ENCODE peak calls at places on chromosome 11, in four cellular contexts. H, J, C and B are unnamed samples.

GRCh38 chr11:43577566-43578264 is 102.8 kb upstream of the HSD17B12 start:
- DNase-seq in H (no peak), J (no peak), C (no peak), B (no peak)

GRCh38 chr11:107712342-107712741 is 486 bp upstream of the SLN start:
- DNase-seq in H (no peak), J (no peak), C (no peak), B (no peak)

GRCh38 chr11:70627219-70627618 is 228.9 kb downstream of the CTTN start:
- DNase-seq in H (no peak), J (peak; percentile 12), C (no peak), B (no peak)

GRCh38 chr11:119154178-119154577 is 5.3 kb downstream of the ABCG4 start:
- DNase-seq in H (no peak), J (no peak), C (no peak), B (no peak)

GRCh38 chr11:46099973-46100335 is 21.3 kb downstream of the PHF21A start:
- DNase-seq in H (no peak), J (no peak), C (no peak), B (no peak)

GRCh38 chr11:134341805-134342571 is 10.2 kb downstream of the GLB1L2 start:
- DNase-seq in H (no peak), J (no peak), C (no peak), B (no peak)

GRCh38 chr11:99370557-99371200 is 349.9 kb downstream of the CNTN5 start:
- DNase-seq in H (no peak), J (peak; percentile 26), C (no peak), B (peak; percentile 28)

GRCh38 chr11:93067881-93068390 is 98.5 kb downstream of the MTNR1B start:
- DNase-seq in H (no peak), J (no peak), C (no peak), B (no peak)

GRCh38 chr11:17734986-17735822 is 623 bp downstream of the KCNC1 start:
- DNase-seq in H (peak; percentile 23), J (peak; percentile 26), C (peak; percentile 24), B (peak; percentile 37)

GRCh38 chr11:117435296-117435695 is 107.6 kb downstream of the CEP164 start:
- DNase-seq in H (no peak), J (no peak), C (no peak), B (no peak)

GRCh38 chr11:24585192-24585591 is 88.3 kb downstream of the LUZP2 start:
- DNase-seq in H (no peak), J (no peak), C (no peak), B (no peak)

GRCh38 chr11:47243454-47243853 is 5.2 kb downstream of the ACP2 start:
- DNase-seq in H (no peak), J (no peak), C (no peak), B (no peak)

GRCh38 chr11:64181506-64182411 is 4.2 kb upstream of the STIP1 start:
- DNase-seq in H (peak; percentile 75), J (peak; percentile 86), C (peak; percentile 88), B (peak; percentile 91)

GRCh38 chr11:120964857-120965256 is 59.0 kb upstream of the TBCEL start:
- DNase-seq in H (no peak), J (no peak), C (no peak), B (no peak)

GRCh38 chr11:78039391-78039918 is 16.4 kb upstream of the KCTD14 start:
- DNase-seq in H (no peak), J (no peak), C (no peak), B (no peak)

GRCh38 chr11:102534261-102534872 is 3.8 kb upstream of the MMP7 start:
- DNase-seq in H (no peak), J (no peak), C (no peak), B (no peak)

GRCh38 chr11:65047581-65048422 is 6.8 kb downstream of the SAC3D1 start:
- DNase-seq in H (no peak), J (no peak), C (peak; percentile 8), B (no peak)

GRCh38 chr11:36333897-36334296 is 37.8 kb downstream of the PRR5L start:
- DNase-seq in H (no peak), J (no peak), C (no peak), B (no peak)

GRCh38 chr11:96313163-96313562 is 29.8 kb downstream of the MAML2 start:
- DNase-seq in H (no peak), J (no peak), C (no peak), B (no peak)

GRCh38 chr11:106076421-106076922 is 675 bp downstream of the KBTBD3 start:
- DNase-seq in H (no peak), J (no peak), C (peak; percentile 9), B (no peak)

GRCh38 chr11:17653606-17654005 is 65.8 kb upstream of the MYOD1 start:
- DNase-seq in H (no peak), J (no peak), C (no peak), B (no peak)

GRCh38 chr11:126327280-126328000 is 23.6 kb downstream of the DCPS start:
- DNase-seq in H (no peak), J (no peak), C (no peak), B (no peak)

GRCh38 chr11:134508219-134508990 is 96.4 kb upstream of the B3GAT1 start:
- DNase-seq in H (no peak), J (no peak), C (no peak), B (no peak)

GRCh38 chr11:67160872-67161783 is 42.1 kb downstream of the KDM2A start:
- DNase-seq in H (no peak), J (no peak), C (no peak), B (no peak)

GRCh38 chr11:36132940-36133339 is 156.3 kb downstream of the COMMD9 start:
- DNase-seq in H (no peak), J (no peak), C (no peak), B (no peak)

GRCh38 chr11:95521862-95522261 is 267.7 kb downstream of the FAM76B start:
- DNase-seq in H (no peak), J (no peak), C (no peak), B (no peak)

GRCh38 chr11:109864834-109865557 is 228.2 kb upstream of the ZC3H12C start:
- DNase-seq in H (no peak), J (no peak), C (no peak), B (no peak)

GRCh38 chr11:88424881-88425280 is 87.3 kb upstream of the CTSC start:
- DNase-seq in H (no peak), J (no peak), C (no peak), B (no peak)

GRCh38 chr11:116217006-116217405 is 555.8 kb downstream of the BUD13 start:
- DNase-seq in H (no peak), J (peak; percentile 17), C (peak; percentile 52), B (no peak)

GRCh38 chr11:74447720-74448119 is 19.6 kb downstream of the KCNE3 start:
- DNase-seq in H (no peak), J (no peak), C (no peak), B (no peak)

DNA sequence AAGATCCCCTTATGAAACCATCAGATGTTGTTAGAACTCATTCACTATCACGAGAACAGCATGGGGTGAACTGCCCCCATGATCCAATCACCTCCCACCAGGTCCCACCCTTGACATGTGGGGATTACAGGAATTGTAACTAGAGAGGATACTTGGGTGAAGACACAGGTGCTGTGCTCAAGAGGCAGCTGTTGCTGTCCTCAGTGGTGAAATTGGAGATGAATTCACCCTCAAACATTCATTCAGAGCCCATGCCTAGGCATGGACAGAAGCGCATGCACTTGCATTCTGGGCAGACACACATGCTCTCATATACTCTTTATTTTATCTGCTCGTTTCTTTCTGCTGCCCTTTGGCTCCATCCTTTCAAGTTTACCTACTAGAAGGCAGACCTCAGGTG is 385.0 kb downstream of the INSC start:
- DNase-seq in H (no peak), J (no peak), C (no peak), B (no peak)
- H3K27ac ChIP-seq in H (no peak overlapping the region), J (no peak overlapping the region), C (no peak overlapping the region), B (no peak overlapping the region)

GRCh38 chr11:12994476-12994875 is 14.6 kb upstream of the RASSF10 start:
- DNase-seq in H (no peak), J (no peak), C (no peak), B (no peak)
- H3K27ac ChIP-seq in H (peak overlapping the region; percentile 33), J (peak overlapping the region; percentile 28), C (no peak overlapping the region), B (no peak overlapping the region)

DNA sequence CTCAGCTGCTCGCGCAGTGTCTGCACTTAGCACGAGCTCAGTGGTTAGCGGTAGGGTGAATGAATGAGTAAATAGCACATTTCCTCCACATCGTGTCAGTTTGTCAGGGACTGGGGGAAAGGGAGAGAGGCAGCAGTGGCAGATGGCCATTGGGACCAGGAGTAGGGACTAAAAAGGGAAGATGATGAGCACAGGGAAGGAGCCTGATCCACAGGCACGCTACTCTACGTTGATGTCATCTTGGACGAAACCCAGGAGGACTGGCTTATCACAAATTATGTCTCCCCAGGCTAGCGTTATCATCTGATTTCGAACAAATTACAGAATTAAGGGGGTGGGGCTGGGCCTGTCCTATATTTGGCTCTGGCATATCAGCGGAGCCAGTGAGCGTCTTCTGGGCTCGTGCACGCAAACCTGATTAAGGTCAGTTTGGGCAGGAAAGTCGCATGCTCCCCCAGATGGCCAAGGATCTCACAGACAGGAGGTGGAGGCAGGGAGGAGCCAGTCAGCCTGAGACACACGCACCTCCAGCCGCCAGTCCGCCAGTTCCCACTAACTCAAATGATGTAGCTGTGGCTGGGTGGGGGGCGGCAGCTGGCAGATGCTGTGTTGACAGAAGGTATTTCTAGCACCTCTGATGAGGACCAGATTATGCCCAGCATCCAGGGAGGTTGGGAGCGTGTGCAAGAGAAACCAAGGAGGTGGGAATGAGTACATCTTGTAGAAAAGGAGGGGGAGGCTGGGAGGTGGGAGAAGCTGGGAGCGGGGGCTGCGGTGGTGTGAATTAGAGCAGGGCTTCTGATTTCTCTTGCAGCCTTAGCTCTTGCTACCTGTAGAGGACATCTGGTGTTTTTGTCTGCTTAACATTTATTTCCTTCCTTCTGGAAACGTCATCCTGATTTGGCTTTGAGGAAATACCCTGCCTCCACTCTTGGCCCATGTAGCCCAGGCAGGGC is 97.3 kb upstream of the PRDM11 start:
- DNase-seq in H (no peak), J (no peak), C (peak; percentile 28), B (no peak)
- H3K27ac ChIP-seq in H (peak overlapping the region; percentile 25), J (no peak overlapping the region), C (no peak overlapping the region), B (no peak overlapping the region)

GRCh38 chr11:113193894-113194293 is 120.5 kb upstream of the TTC12 start:
- DNase-seq in H (no peak), J (no peak), C (peak; percentile 48), B (no peak)
- H3K27ac ChIP-seq in H (no peak overlapping the region), J (no peak overlapping the region), C (peak overlapping the region; percentile 8), B (no peak overlapping the region)

GRCh38 chr11:112176077-112176476 is 765 bp downstream of the BCO2 start:
- DNase-seq in H (no peak), J (no peak), C (no peak), B (no peak)

GRCh38 chr11:112172362-112172994 is 2.8 kb upstream of the BCO2 start:
- DNase-seq in H (no peak), J (no peak), C (no peak), B (no peak)

GRCh38 chr11:112173152-112173551 is 2.2 kb upstream of the BCO2 start:
- DNase-seq in H (no peak), J (no peak), C (no peak), B (no peak)

GRCh38 chr11:112175596-112175947 is 260 bp downstream of the BCO2 start:
- DNase-seq in H (no peak), J (no peak), C (no peak), B (no peak)

GRCh38 chr11:112174789-112175595 is at the start of gene BCO2:
- DNase-seq in H (peak; percentile 79), J (peak; percentile 76), C (peak; percentile 91), B (no peak)
- H3K27ac ChIP-seq in H (peak within 1 kb of the TSS; percentile 20), J (no peak within 1 kb of the TSS), C (peak within 1 kb of the TSS; percentile 56), B (peak within 1 kb of the TSS; percentile 81)